ENCODE peak calls at places on chromosomes 6 and 20, in four cellular contexts. One of them, this sample, is unnamed.
A peak's percentile ranks its signal among the peaks of the same experiment; 100 is the strongest.

GRCh38 chr6:32153252-32153834 is 598 bp upstream of the PPT2 start:
- DNase-seq in cardiac muscle cell: peak; percentile 82
- DNase-seq in GM10248: no peak
- DNase-seq in AG09309: no peak
- DNase-seq in this sample: no peak

GRCh38 chr6:117624869-117625481 is 22.7 kb upstream of the GOPC start:
- DNase-seq in GM10248: no peak
- DNase-seq in cardiac muscle cell: peak; percentile 5
- DNase-seq in AG09309: no peak
- DNase-seq in this sample: no peak

GRCh38 chr6:82882363-82883033 is 183.1 kb downstream of the UBE3D start:
- DNase-seq in GM10248: no peak
- DNase-seq in AG09309: no peak
- DNase-seq in cardiac muscle cell: no peak
- DNase-seq in this sample: no peak

GRCh38 chr6:78611886-78612480 is 255.4 kb upstream of the IRAK1BP1 start:
- DNase-seq in AG09309: no peak
- DNase-seq in GM10248: no peak
- DNase-seq in cardiac muscle cell: peak; percentile 14
- DNase-seq in this sample: no peak

GRCh38 chr6:13431861-13432465 is 55.4 kb downstream of the GFOD1 start:
- DNase-seq in AG09309: no peak
- DNase-seq in GM10248: peak; percentile 43
- DNase-seq in cardiac muscle cell: no peak
- DNase-seq in this sample: no peak

GRCh38 chr6:156390621-156391378 is 386.4 kb upstream of the ARID1B start:
- DNase-seq in cardiac muscle cell: no peak
- DNase-seq in GM10248: no peak
- DNase-seq in AG09309: no peak
- DNase-seq in this sample: no peak

GRCh38 chr20:48350291-48350988 is 477.4 kb downstream of the PREX1 start:
- DNase-seq in GM10248: no peak
- DNase-seq in cardiac muscle cell: no peak
- DNase-seq in AG09309: no peak
- DNase-seq in this sample: no peak

GRCh38 chr6:35804996-35805736 is at the start of gene LHFPL5:
- DNase-seq in AG09309: no peak
- DNase-seq in GM10248: peak; percentile 89
- DNase-seq in cardiac muscle cell: peak; percentile 87
- DNase-seq in this sample: peak; percentile 60

GRCh38 chr20:33280000-33280680 is 2.9 kb upstream of the BPIFB1 start:
- DNase-seq in cardiac muscle cell: no peak
- DNase-seq in AG09309: no peak
- DNase-seq in GM10248: peak; percentile 9
- DNase-seq in this sample: no peak

GRCh38 chr6:6837541-6838080 is 249.1 kb downstream of the LY86 start:
- DNase-seq in GM10248: no peak
- DNase-seq in AG09309: no peak
- DNase-seq in cardiac muscle cell: no peak
- DNase-seq in this sample: no peak

GRCh38 chr20:20395856-20396600 is 28.1 kb downstream of the INSM1 start:
- DNase-seq in GM10248: no peak
- DNase-seq in cardiac muscle cell: no peak
- DNase-seq in AG09309: no peak
- DNase-seq in this sample: no peak

GRCh38 chr6:56279346-56280080 is 32.1 kb upstream of the COL21A1 start:
- DNase-seq in AG09309: no peak
- DNase-seq in cardiac muscle cell: no peak
- DNase-seq in GM10248: no peak
- DNase-seq in this sample: no peak

GRCh38 chr6:14897836-14898235 is 348.0 kb upstream of the JARID2 start:
- DNase-seq in GM10248: no peak
- DNase-seq in cardiac muscle cell: no peak
- DNase-seq in AG09309: no peak
- DNase-seq in this sample: no peak

GRCh38 chr20:44979090-44979621 is 12.8 kb downstream of the STK4 start:
- DNase-seq in GM10248: peak; percentile 65
- DNase-seq in AG09309: no peak
- DNase-seq in cardiac muscle cell: no peak
- DNase-seq in this sample: peak; percentile 52

GRCh38 chr6:20952605-20953004 is 418.3 kb downstream of the CDKAL1 start:
- DNase-seq in AG09309: peak; percentile 24
- DNase-seq in cardiac muscle cell: no peak
- DNase-seq in GM10248: no peak
- DNase-seq in this sample: no peak

GRCh38 chr20:9609892-9610502 is 95.6 kb downstream of the LAMP5 start:
- DNase-seq in GM10248: peak; percentile 42
- DNase-seq in cardiac muscle cell: peak; percentile 76
- DNase-seq in AG09309: peak; percentile 24
- DNase-seq in this sample: no peak

GRCh38 chr6:139386404-139386803 is 12.0 kb upstream of the CITED2 start:
- DNase-seq in GM10248: no peak
- DNase-seq in AG09309: no peak
- DNase-seq in cardiac muscle cell: no peak
- DNase-seq in this sample: no peak

GRCh38 chr6:51049983-51050877 is 231.6 kb downstream of the TFAP2B start:
- DNase-seq in AG09309: no peak
- DNase-seq in cardiac muscle cell: no peak
- DNase-seq in GM10248: no peak
- DNase-seq in this sample: no peak

GRCh38 chr20:44785768-44786167 is 24.6 kb downstream of the RIMS4 start:
- DNase-seq in AG09309: no peak
- DNase-seq in GM10248: no peak
- DNase-seq in cardiac muscle cell: peak; percentile 35
- DNase-seq in this sample: no peak

GRCh38 chr6:45478235-45478634 is 100.5 kb upstream of the SUPT3H start:
- DNase-seq in AG09309: no peak
- DNase-seq in cardiac muscle cell: no peak
- DNase-seq in GM10248: no peak
- DNase-seq in this sample: no peak

GRCh38 chr20:50285376-50286173 is 94.9 kb downstream of the CEBPB start:
- DNase-seq in AG09309: no peak
- DNase-seq in cardiac muscle cell: no peak
- DNase-seq in GM10248: peak; percentile 70
- DNase-seq in this sample: peak; percentile 69

GRCh38 chr6:170279977-170280688 is 10.7 kb downstream of the DLL1 start:
- DNase-seq in cardiac muscle cell: peak; percentile 60
- DNase-seq in AG09309: no peak
- DNase-seq in GM10248: peak; percentile 74
- DNase-seq in this sample: peak; percentile 58

GRCh38 chr20:23156170-23156841 is 70.2 kb upstream of the CD93 start:
- DNase-seq in cardiac muscle cell: no peak
- DNase-seq in AG09309: no peak
- DNase-seq in GM10248: no peak
- DNase-seq in this sample: no peak

GRCh38 chr6:45880139-45880538 is 135.5 kb downstream of the CLIC5 start:
- DNase-seq in AG09309: no peak
- DNase-seq in cardiac muscle cell: peak; percentile 90
- DNase-seq in GM10248: no peak
- DNase-seq in this sample: no peak

GRCh38 chr6:17280552-17281090 is 540 bp upstream of the RBM24 start:
- DNase-seq in AG09309: no peak
- DNase-seq in cardiac muscle cell: peak; percentile 94
- DNase-seq in GM10248: no peak
- DNase-seq in this sample: no peak

GRCh38 chr6:134379086-134379485 is 61.2 kb upstream of the SGK1 start:
- DNase-seq in GM10248: peak; percentile 15
- DNase-seq in cardiac muscle cell: no peak
- DNase-seq in AG09309: no peak
- DNase-seq in this sample: no peak

GRCh38 chr20:20085071-20085470 is 32.7 kb downstream of the CFAP61 start:
- DNase-seq in AG09309: no peak
- DNase-seq in cardiac muscle cell: no peak
- DNase-seq in GM10248: no peak
- DNase-seq in this sample: no peak

GRCh38 chr20:2692886-2693285 is 306 bp downstream of the EBF4 start:
- DNase-seq in cardiac muscle cell: peak; percentile 58
- DNase-seq in AG09309: no peak
- DNase-seq in GM10248: peak; percentile 46
- DNase-seq in this sample: no peak

GRCh38 chr6:123415844-123416468 is 220.8 kb downstream of the TRDN start:
- DNase-seq in cardiac muscle cell: peak; percentile 82
- DNase-seq in GM10248: peak; percentile 29
- DNase-seq in AG09309: peak; percentile 3
- DNase-seq in this sample: no peak

GRCh38 chr6:151325075-151326050 is 66.0 kb downstream of the ZBTB2 start:
- DNase-seq in GM10248: no peak
- DNase-seq in cardiac muscle cell: peak; percentile 60
- DNase-seq in AG09309: no peak
- DNase-seq in this sample: peak; percentile 26

GRCh38 chr20:17504898-17505663 is 26.1 kb downstream of the BFSP1 start:
- DNase-seq in GM10248: peak; percentile 73
- DNase-seq in cardiac muscle cell: peak; percentile 63
- DNase-seq in AG09309: no peak
- DNase-seq in this sample: peak; percentile 63

GRCh38 chr6:144657691-144658090 is 372.6 kb downstream of the UTRN start:
- DNase-seq in cardiac muscle cell: no peak
- DNase-seq in GM10248: no peak
- DNase-seq in AG09309: no peak
- DNase-seq in this sample: no peak

GRCh38 chr6:133431031-133431430 is 189.9 kb downstream of the EYA4 start:
- DNase-seq in GM10248: no peak
- DNase-seq in cardiac muscle cell: no peak
- DNase-seq in AG09309: no peak
- DNase-seq in this sample: no peak

GRCh38 chr6:137926985-137927384 is 59.9 kb downstream of the TNFAIP3 start:
- DNase-seq in GM10248: no peak
- DNase-seq in cardiac muscle cell: no peak
- DNase-seq in AG09309: no peak
- DNase-seq in this sample: no peak
- TF ChIP-seq CTCF in GM10248: no peak
- TF ChIP-seq CTCF in cardiac muscle cell: no peak
- TF ChIP-seq CTCF in AG09309: no peak
- TF ChIP-seq CTCF in this sample: no peak

GRCh38 chr20:18628330-18628941 is 40.6 kb downstream of the DTD1 start:
- DNase-seq in GM10248: no peak
- DNase-seq in AG09309: no peak
- DNase-seq in cardiac muscle cell: peak; percentile 49
- DNase-seq in this sample: no peak
- TF ChIP-seq CTCF in GM10248: peak; percentile 44
- TF ChIP-seq CTCF in AG09309: peak; percentile 69
- TF ChIP-seq CTCF in cardiac muscle cell: peak; percentile 47
- TF ChIP-seq CTCF in this sample: peak; percentile 44

GRCh38 chr6:159376443-159377182 is 207.4 kb downstream of the FNDC1 start:
- DNase-seq in cardiac muscle cell: no peak
- DNase-seq in AG09309: no peak
- DNase-seq in GM10248: no peak
- DNase-seq in this sample: no peak

GRCh38 chr6:159375014-159375413 is 205.8 kb downstream of the FNDC1 start:
- DNase-seq in cardiac muscle cell: no peak
- DNase-seq in GM10248: no peak
- DNase-seq in AG09309: no peak
- DNase-seq in this sample: no peak

DNA sequence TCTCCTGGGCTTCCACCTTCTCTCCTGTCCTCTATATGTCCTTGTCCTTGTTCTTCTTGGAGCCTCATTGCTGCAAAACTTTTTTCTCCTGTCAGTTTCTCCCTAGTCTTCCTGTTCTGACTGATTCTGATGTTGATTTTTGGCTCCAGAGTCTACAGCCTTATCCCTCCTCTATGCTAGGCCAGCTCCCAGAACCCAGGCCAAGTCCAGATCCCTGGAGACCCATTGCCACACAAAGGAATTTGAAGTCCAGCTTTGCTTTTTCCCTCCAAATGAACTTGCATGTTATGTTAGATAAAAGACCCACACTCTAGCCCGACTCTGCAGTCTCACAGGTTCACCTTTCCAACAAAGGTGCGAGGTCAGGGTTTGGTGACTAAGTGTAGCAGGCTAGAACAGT is 203.1 kb downstream of the FNDC1 start:
- DNase-seq in GM10248: no peak
- DNase-seq in cardiac muscle cell: no peak
- DNase-seq in AG09309: no peak
- DNase-seq in this sample: no peak
- TF ChIP-seq CTCF in GM10248: no peak
- TF ChIP-seq CTCF in cardiac muscle cell: no peak
- TF ChIP-seq CTCF in AG09309: no peak
- TF ChIP-seq CTCF in this sample: no peak

DNA sequence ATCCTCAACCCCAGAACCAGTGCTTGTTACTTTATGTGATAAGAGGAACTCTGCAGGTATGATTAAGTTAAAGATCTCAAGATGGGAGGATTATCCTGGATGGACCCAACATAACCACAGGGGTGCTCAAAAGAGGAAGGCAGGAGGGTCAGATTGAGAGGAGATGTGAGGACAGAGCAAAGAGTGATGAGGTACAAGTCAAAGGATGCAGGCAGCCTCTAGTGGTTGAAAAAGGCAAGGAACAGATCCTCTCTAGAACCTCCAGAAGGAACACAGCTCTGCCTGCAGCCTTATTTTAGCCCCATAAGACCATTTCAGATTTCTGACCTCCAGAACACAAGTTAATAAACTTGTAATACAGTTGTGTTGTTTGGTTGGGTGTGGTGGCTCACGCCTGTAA is 41.2 kb downstream of the PDSS2 start:
- DNase-seq in AG09309: no peak
- DNase-seq in GM10248: peak; percentile 20
- DNase-seq in cardiac muscle cell: no peak
- DNase-seq in this sample: no peak
- TF ChIP-seq CTCF in AG09309: peak; percentile 68
- TF ChIP-seq CTCF in GM10248: peak; percentile 16
- TF ChIP-seq CTCF in cardiac muscle cell: peak; percentile 63
- TF ChIP-seq CTCF in this sample: no peak

GRCh38 chr6:1689141-1689540 is 79.4 kb downstream of the FOXC1 start:
- DNase-seq in AG09309: peak; percentile 27
- DNase-seq in cardiac muscle cell: no peak
- DNase-seq in GM10248: no peak
- DNase-seq in this sample: no peak

GRCh38 chr6:1688396-1688795 is 78.7 kb downstream of the FOXC1 start:
- DNase-seq in AG09309: no peak
- DNase-seq in cardiac muscle cell: no peak
- DNase-seq in GM10248: no peak
- DNase-seq in this sample: no peak

GRCh38 chr6:1687402-1687801 is 77.7 kb downstream of the FOXC1 start:
- DNase-seq in cardiac muscle cell: no peak
- DNase-seq in GM10248: no peak
- DNase-seq in AG09309: no peak
- DNase-seq in this sample: no peak

GRCh38 chr6:1686117-1687098 is 76.7 kb downstream of the FOXC1 start:
- DNase-seq in GM10248: no peak
- DNase-seq in AG09309: peak; percentile 98
- DNase-seq in cardiac muscle cell: peak; percentile 27
- DNase-seq in this sample: no peak
- TF ChIP-seq CTCF in GM10248: no peak
- TF ChIP-seq CTCF in AG09309: peak; percentile 22
- TF ChIP-seq CTCF in cardiac muscle cell: peak; percentile 27
- TF ChIP-seq CTCF in this sample: no peak

This sample was measured in B cell.